ENCODE peak calls at places on chromosomes 5 and 9, in six cellular contexts. R is tibial artery, N is GM23248, F is ovary, Q is choroid plexus epithelial cell, A is neuronal stem cell. Y is an unnamed sample.

GRCh38 chr9:112233769-112234168 is 58.7 kb upstream of the SUSD1 start:
- DNase-seq in R (no peak), N (peak; percentile 85), F (no peak), Q (peak; percentile 92), A (no peak), Y (peak; percentile 79)

GRCh38 chr5:67244345-67244793 is 47.8 kb upstream of the CD180 start:
- DNase-seq in R (no peak), N (no peak), F (no peak), Q (no peak), A (no peak), Y (no peak)

GRCh38 chr9:124030969-124031451 is 19.4 kb downstream of the LHX2 start:
- DNase-seq in R (no peak), N (peak; percentile 54), F (no peak), Q (peak; percentile 39), A (no peak), Y (peak; percentile 24)

GRCh38 chr9:114037961-114038723 is 40.0 kb downstream of the AMBP start:
- DNase-seq in R (no peak), N (no peak), F (no peak), Q (no peak), A (peak; percentile 75), Y (peak; percentile 46)

GRCh38 chr5:139222346-139222745 is 24.2 kb upstream of the SIL1 start:
- DNase-seq in R (no peak), N (no peak), F (no peak), Q (no peak), A (no peak), Y (no peak)

GRCh38 chr5:139064613-139065012 is 133.6 kb downstream of the SIL1 start:
- DNase-seq in R (no peak), N (peak; percentile 18), F (no peak), Q (no peak), A (no peak), Y (no peak)

GRCh38 chr5:147645172-147645571 is 135.3 kb upstream of the DPYSL3 start:
- DNase-seq in R (no peak), N (no peak), F (no peak), Q (no peak), A (no peak), Y (no peak)

GRCh38 chr5:178341091-178341960 is 108.7 kb upstream of the PHYKPL start:
- DNase-seq in R (no peak), N (no peak), F (no peak), Q (no peak), A (no peak), Y (no peak)

GRCh38 chr5:112413611-112414010 is 5.5 kb downstream of the EPB41L4A start:
- DNase-seq in R (no peak), N (no peak), F (no peak), Q (no peak), A (no peak), Y (no peak)

GRCh38 chr5:153400931-153401330 is 89.5 kb upstream of the GRIA1 start:
- DNase-seq in R (no peak), N (peak; percentile 78), F (no peak), Q (no peak), A (no peak), Y (no peak)

GRCh38 chr5:171980729-171981128 is 25.7 kb downstream of the FBXW11 start:
- DNase-seq in R (no peak), N (no peak), F (no peak), Q (no peak), A (no peak), Y (no peak)

GRCh38 chr5:106397700-106398099 is 1273.0 kb downstream of the EFNA5 start:
- DNase-seq in R (no peak), N (peak; percentile 88), F (no peak), Q (peak; percentile 99), A (no peak), Y (peak; percentile 82)

GRCh38 chr5:111301264-111301663 is 77.1 kb downstream of the CAMK4 start:
- DNase-seq in R (no peak), N (no peak), F (no peak), Q (no peak), A (no peak), Y (no peak)

GRCh38 chr9:125493384-125493783 is 213.6 kb downstream of the MAPKAP1 start:
- DNase-seq in R (no peak), N (no peak), F (no peak), Q (no peak), A (no peak), Y (no peak)

GRCh38 chr9:98484218-98484617 is 224.5 kb downstream of the GABBR2 start:
- DNase-seq in R (no peak), N (peak; percentile 81), F (no peak), Q (peak; percentile 39), A (no peak), Y (no peak)

GRCh38 chr9:129378241-129378661 is 200.2 kb upstream of the IER5L start:
- DNase-seq in R (no peak), N (no peak), F (no peak), Q (no peak), A (no peak), Y (no peak)

GRCh38 chr9:125374443-125375309 is 113.0 kb downstream of the GAPVD1 start:
- DNase-seq in R (peak; percentile 37), N (peak; percentile 86), F (peak; percentile 55), Q (peak; percentile 82), A (peak; percentile 79), Y (peak; percentile 91)

GRCh38 chr9:119368179-119368578 is 1.1 kb downstream of the BRINP1 start:
- DNase-seq in R (no peak), N (no peak), F (no peak), Q (no peak), A (no peak), Y (no peak)

GRCh38 chr5:112012112-112012511 is 255.1 kb upstream of the NREP start:
- DNase-seq in R (no peak), N (peak; percentile 20), F (no peak), Q (no peak), A (no peak), Y (peak; percentile 78)

GRCh38 chr9:127825319-127826051 is 22.8 kb downstream of the FPGS start:
- DNase-seq in R (no peak), N (no peak), F (peak; percentile 60), Q (no peak), A (peak; percentile 58), Y (no peak)

GRCh38 chr9:117682955-117683710 is 21.1 kb upstream of the TLR4 start:
- DNase-seq in R (no peak), N (peak; percentile 84), F (no peak), Q (no peak), A (no peak), Y (no peak)

GRCh38 chr9:136262671-136263178 is 17.1 kb upstream of the QSOX2 start:
- DNase-seq in R (no peak), N (no peak), F (no peak), Q (no peak), A (no peak), Y (no peak)

GRCh38 chr5:148937239-148937638 is 110.8 kb downstream of the ADRB2 start:
- DNase-seq in R (no peak), N (peak; percentile 12), F (no peak), Q (no peak), A (no peak), Y (no peak)

GRCh38 chr5:148937830-148938534 is 111.6 kb downstream of the ADRB2 start:
- DNase-seq in R (no peak), N (no peak), F (no peak), Q (no peak), A (no peak), Y (no peak)

GRCh38 chr5:148941810-148942209 is 115.4 kb downstream of the ADRB2 start:
- DNase-seq in R (no peak), N (no peak), F (no peak), Q (no peak), A (no peak), Y (no peak)

GRCh38 chr5:148938535-148938907 is 112.1 kb downstream of the ADRB2 start:
- DNase-seq in R (no peak), N (no peak), F (no peak), Q (no peak), A (no peak), Y (no peak)

DNA sequence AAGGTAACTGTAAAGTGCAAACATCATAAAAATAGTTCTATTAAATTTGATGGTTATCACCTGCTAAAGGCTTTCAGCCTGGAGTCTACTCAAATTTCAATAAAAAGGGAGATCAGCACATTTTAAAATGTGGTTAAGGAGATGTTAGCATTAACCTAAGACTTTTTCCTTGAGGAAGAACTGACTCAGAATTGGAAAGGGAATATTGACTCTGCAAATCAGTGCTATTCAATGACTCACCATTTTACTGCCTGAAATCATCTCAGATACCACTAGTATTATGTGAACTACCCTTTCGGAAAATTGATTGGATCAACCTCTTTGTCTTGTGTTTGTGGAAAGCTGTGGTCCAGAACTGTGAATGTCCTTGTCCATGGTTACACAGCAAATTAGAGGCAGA is 113.3 kb downstream of the ADRB2 start:
- DNase-seq in R (no peak), N (peak; percentile 41), F (no peak), Q (no peak), A (no peak), Y (no peak)
- H3K4me3 ChIP-seq in R (no peak overlapping the region), N (no peak overlapping the region), F (no peak overlapping the region), Q (no peak overlapping the region), A (no peak overlapping the region), Y (no peak overlapping the region)

GRCh38 chr5:116454417-116454927 is 120.2 kb downstream of the SEMA6A start:
- DNase-seq in R (peak; percentile 34), N (peak; percentile 90), F (no peak), Q (peak; percentile 85), A (no peak), Y (peak; percentile 91)
- H3K4me3 ChIP-seq in R (no peak overlapping the region), N (peak overlapping the region; percentile 60), F (no peak overlapping the region), Q (peak overlapping the region; percentile 1), A (no peak overlapping the region), Y (peak overlapping the region; percentile 64)

GRCh38 chr9:89179920-89180667 is 1.5 kb upstream of the SHC3 start:
- DNase-seq in R (peak; percentile 92), N (peak; percentile 98), F (peak; percentile 70), Q (peak; percentile 98), A (peak; percentile 91), Y (peak; percentile 98)

GRCh38 chr9:89177401-89178161 is 1.0 kb downstream of the SHC3 start:
- DNase-seq in R (no peak), N (peak; percentile 41), F (no peak), Q (peak; percentile 26), A (peak; percentile 27), Y (peak; percentile 38)

GRCh38 chr9:89178162-89179120 is at the start of gene SHC3:
- DNase-seq in R (no peak), N (peak; percentile 38), F (no peak), Q (peak; percentile 51), A (peak; percentile 41), Y (peak; percentile 45)

GRCh38 chr9:89177021-89177400 is 1.6 kb downstream of the SHC3 start:
- DNase-seq in R (no peak), N (peak; percentile 45), F (no peak), Q (peak; percentile 66), A (no peak), Y (no peak)

GRCh38 chr9:89179535-89179919 is 909 bp upstream of the SHC3 start:
- DNase-seq in R (no peak), N (peak; percentile 62), F (no peak), Q (peak; percentile 70), A (no peak), Y (peak; percentile 55)
- H3K4me3 ChIP-seq in R (peak overlapping the region; percentile 42), N (peak overlapping the region; percentile 68), F (peak overlapping the region; percentile 19), Q (peak overlapping the region; percentile 60), A (peak overlapping the region; percentile 69), Y (peak overlapping the region; percentile 81)

DNA sequence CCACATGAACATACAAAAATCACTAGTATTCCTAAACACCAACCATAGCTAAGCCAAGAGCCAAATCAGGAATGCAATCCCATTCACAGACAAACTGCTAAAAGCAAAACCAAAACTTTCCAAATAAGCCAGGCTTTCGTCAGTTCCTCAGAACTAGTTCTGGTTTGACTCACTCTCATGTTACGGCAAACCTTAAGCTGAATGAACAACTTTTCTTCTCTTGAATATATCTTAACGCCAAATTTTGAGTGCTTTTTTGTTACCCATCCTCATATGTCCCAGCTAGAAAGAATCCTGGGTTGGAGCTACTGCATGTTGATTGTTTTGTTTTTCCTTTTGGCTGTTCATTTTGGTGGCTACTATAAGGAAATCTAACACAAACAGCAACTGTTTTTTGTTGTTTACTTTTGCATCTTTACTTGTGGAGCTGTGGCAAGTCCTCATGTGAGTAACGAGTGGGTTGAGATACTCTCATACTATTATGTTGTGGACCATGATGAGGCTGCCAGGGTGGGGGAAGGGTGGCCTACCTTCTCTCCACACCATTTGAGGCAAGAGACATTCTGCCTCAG is at the start of gene PDCD1LG2:
- DNase-seq in R (no peak), N (peak; percentile 89), F (no peak), Q (peak; percentile 77), A (no peak), Y (peak; percentile 83)
- H3K4me3 ChIP-seq in R (peak within 1 kb of the TSS; percentile 23), N (peak within 1 kb of the TSS; percentile 79), F (peak within 1 kb of the TSS; percentile 13), Q (peak within 1 kb of the TSS; percentile 52), A (no peak within 1 kb of the TSS), Y (peak within 1 kb of the TSS; percentile 77)